ENCODE peak calls at places on chromosomes 3 and 15, in six cellular contexts. U is vagina, O is A549, B is NB4, N is sigmoid colon, H is GM12892. P is an unnamed sample.

GRCh38 chr3:154584041-154584440 is 154.1 kb upstream of the GPR149 start:
- DNase-seq in U (no peak), N (no peak), B (no peak), H (no peak), O (peak; percentile 12), P (no peak)

GRCh38 chr3:23086366-23086765 is 116.8 kb upstream of the UBE2E2 start:
- DNase-seq in N (no peak), U (no peak), B (no peak), H (no peak), O (no peak), P (no peak)

GRCh38 chr3:149646181-149646766 is 11.6 kb downstream of the WWTR1 start:
- DNase-seq in N (no peak), H (no peak), O (no peak), U (no peak), B (no peak), P (no peak)

GRCh38 chr15:100101389-100102089 is 240.2 kb downstream of the ADAMTS17 start:
- DNase-seq in U (no peak), H (no peak), O (no peak), N (peak; percentile 59), B (no peak), P (no peak)

GRCh38 chr3:69761896-69762789 is 22.9 kb downstream of the MITF start:
- DNase-seq in H (no peak), B (no peak), N (no peak), U (no peak), O (peak; percentile 61), P (no peak)

GRCh38 chr3:73552700-73553099 is 72.0 kb downstream of the PDZRN3 start:
- DNase-seq in O (no peak), H (no peak), N (no peak), B (no peak), U (no peak), P (no peak)

GRCh38 chr3:19427417-19428149 is 279.3 kb downstream of the KCNH8 start:
- DNase-seq in N (no peak), H (no peak), O (no peak), U (no peak), B (no peak), P (no peak)

GRCh38 chr15:77907824-77908751 is 169.4 kb downstream of the TBC1D2B start:
- DNase-seq in N (peak; percentile 57), O (no peak), B (peak; percentile 85), U (peak; percentile 64), H (no peak), P (peak; percentile 83)

GRCh38 chr3:127073931-127074820 is 91.3 kb downstream of the PLXNA1 start:
- DNase-seq in U (no peak), H (no peak), O (no peak), N (peak; percentile 47), B (peak; percentile 7), P (no peak)

GRCh38 chr3:45088959-45089358 is 57.2 kb downstream of the CDCP1 start:
- DNase-seq in N (no peak), O (no peak), U (no peak), H (no peak), B (no peak), P (no peak)

GRCh38 chr15:35306361-35306981 is 221.4 kb upstream of the NANOGP8 start:
- DNase-seq in H (no peak), N (no peak), B (no peak), U (no peak), O (peak; percentile 65), P (peak; percentile 58)

GRCh38 chr3:48023377-48023776 is 7.2 kb upstream of the MAP4 start:
- DNase-seq in N (no peak), U (no peak), O (no peak), H (no peak), B (no peak), P (no peak)

GRCh38 chr3:9183811-9184463 is 65.5 kb downstream of the SRGAP3 start:
- DNase-seq in O (no peak), H (no peak), N (no peak), B (no peak), U (no peak), P (no peak)

GRCh38 chr3:153026026-153026425 is 136.0 kb upstream of the RAP2B start:
- DNase-seq in N (no peak), B (peak; percentile 47), O (peak; percentile 49), H (no peak), U (no peak), P (no peak)

GRCh38 chr15:89087830-89088604 is at the start of gene ABHD2:
- DNase-seq in O (peak; percentile 100), B (peak; percentile 100), H (peak; percentile 86), U (peak; percentile 100), N (peak; percentile 100), P (peak; percentile 99)
- TF ChIP-seq POLR2A in O (peak; percentile 70), B (peak; percentile 65), H (peak; percentile 62), U (peak; percentile 82), N (peak; percentile 87), P (peak; percentile 85)

GRCh38 chr3:40901298-40901697 is 298.0 kb upstream of the CTNNB1 start:
- DNase-seq in N (no peak), U (no peak), H (no peak), O (no peak), B (no peak), P (no peak)
- TF ChIP-seq POLR2A in N (no peak), U (no peak), H (no peak), O (no peak), B (no peak), P (no peak)

DNA sequence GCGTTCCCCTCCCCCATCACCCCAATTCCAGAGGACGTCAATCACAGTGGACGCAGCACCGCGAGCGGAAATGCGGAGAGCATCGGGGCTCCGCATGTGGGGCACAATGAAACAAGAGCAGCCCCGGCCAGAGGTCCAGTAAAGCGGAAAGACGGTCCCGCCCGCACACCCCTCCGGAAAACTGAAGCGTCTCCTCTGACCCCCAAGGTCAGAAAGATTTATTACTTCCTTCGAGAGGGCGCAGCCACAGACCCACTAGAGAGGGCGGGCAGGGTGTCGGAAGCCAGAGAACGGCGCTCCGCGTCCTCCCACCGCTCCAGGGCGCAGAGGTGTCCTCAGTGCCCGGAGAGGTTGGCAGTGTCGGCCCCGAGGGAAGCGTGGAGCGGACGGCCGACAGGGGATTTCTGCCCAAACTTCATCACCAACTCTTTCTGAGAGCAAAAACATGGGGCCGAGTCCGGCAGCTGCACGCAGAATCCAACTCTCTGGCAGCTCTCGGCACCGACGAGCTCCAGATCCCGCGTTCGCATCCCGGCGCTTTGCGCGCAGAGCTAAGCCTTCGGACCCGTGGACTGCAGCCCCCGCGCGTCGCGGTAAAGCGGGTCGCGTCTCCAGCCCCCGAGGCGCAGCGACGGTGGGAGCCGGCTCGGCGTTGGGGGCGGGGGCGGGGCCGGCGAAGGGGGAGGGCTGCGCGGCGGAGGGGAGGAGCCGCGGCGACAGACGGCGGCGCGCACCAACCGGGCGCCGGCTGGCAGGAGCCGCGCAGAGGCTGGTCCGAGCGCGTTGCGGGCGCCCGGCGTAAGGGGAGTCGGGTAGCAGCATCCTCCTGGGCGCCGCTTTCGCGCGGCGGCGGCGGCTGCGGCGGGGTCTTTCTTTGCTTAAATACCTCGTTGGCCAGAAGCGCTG is at the start of gene CHST2:
- DNase-seq in O (peak; percentile 64), B (peak; percentile 82), H (peak; percentile 87), N (peak; percentile 67), U (no peak), P (peak; percentile 69)
- TF ChIP-seq POLR2A in O (no peak), B (peak; percentile 21), H (peak; percentile 75), N (no peak), U (peak; percentile 40), P (no peak)

GRCh38 chr3:114057011-114057347 is 442 bp downstream of the QTRT2 start:
- DNase-seq in O (no peak), U (no peak), N (no peak), H (no peak), B (no peak), P (no peak)

GRCh38 chr3:114060906-114061655 is 4.5 kb downstream of the QTRT2 start:
- DNase-seq in N (no peak), H (no peak), O (no peak), B (no peak), U (no peak), P (no peak)

GRCh38 chr3:114058646-114059045 is 2.1 kb downstream of the QTRT2 start:
- DNase-seq in B (no peak), H (no peak), O (no peak), U (no peak), N (no peak), P (no peak)

GRCh38 chr3:114052216-114052615 is 4.1 kb downstream of the CCDC191 start:
- DNase-seq in N (no peak), O (no peak), U (no peak), H (no peak), B (no peak), P (no peak)

DNA sequence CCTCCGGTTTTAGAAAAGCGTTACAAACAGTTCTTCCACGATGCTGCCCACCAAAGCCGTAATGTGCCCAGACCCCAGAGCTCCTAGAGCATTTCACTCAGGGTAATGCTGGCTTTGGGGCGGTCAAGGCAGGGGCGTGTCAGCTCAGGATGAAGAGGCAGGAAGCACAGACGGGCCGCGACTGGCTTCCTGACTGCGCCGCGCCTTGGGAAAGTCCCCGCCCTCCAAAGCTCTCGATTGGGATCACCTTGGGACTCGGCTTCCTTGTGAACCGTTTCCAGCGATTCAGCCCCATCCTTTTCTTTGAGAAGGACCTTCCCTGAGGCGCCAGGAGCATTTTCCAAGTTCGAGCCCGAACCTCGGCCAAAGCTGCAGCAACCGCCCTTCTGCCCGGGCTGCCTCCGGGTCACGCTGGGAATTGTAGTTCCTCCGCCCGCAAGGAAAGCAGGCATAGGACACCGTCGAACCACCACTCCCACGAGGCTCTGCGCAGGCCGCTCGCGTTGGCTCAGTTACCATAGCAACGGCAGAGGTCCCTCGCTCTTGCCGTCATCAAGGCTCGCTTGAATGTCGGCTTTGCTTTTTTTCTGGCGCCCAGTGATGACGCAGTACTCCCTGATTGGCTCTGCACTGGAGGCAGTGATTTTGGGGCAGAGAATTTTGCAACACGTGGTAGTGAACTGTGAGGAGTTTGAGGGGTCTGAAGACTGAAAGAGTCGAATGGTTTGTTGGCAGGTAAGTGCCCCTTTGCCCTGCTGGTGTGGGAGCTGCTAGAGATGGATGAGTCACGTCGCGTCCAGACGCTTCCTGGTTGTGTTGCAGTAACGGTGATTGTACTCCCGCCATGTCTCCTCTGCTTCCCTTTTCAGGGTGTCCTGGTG is at the start of the genes CCDC191 and QTRT2:
- DNase-seq in B (peak; percentile 99), U (peak; percentile 99), O (peak; percentile 99), H (peak; percentile 69), N (peak; percentile 99), P (peak; percentile 96)
- TF ChIP-seq POLR2A in B (peak; percentile 44), U (no peak), O (peak; percentile 71), H (peak; percentile 43), N (no peak), P (no peak)

DNA sequence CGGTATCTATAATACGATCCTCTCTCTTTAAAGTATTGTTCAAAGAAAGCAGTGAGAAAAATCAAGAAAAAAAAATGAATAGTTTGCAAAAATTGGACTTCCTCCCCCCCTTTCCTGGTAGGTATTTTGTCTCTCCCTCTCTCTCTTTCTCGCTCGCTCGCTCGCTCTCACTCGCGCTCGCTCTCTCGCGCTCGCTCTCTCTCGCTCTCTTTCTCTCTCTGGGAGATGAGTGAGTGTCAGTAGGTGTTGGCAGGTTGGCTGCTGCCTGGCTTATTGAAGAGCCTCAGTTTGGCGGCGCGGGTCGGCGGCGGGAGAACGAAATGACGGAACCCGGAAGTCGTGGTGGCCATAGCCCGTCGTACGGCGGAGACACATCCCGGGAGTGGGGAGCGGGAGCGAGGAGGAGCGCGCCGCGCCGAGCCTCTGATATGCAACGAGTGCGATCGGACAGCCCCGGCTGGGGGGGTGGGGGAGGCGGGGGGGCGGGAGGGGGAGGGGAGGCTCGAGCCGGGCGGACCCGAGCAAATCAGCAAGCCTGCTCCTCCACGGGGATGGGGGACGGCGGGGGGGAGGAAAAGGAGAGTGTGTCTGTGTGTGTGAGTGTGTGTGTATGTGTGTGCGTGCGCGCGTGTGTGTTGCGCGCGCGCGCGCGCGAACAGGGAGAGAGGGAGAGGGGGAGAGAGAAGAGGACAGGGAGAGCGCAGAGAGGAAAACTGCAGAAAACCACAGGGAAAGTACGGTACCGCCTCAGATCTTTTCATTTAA is at the start of gene MEIS2:
- DNase-seq in B (peak; percentile 82), N (peak; percentile 98), O (peak; percentile 93), U (no peak), H (peak; percentile 63), P (peak; percentile 85)
- TF ChIP-seq POLR2A in B (peak; percentile 21), N (peak; percentile 50), O (peak; percentile 65), U (peak; percentile 38), H (peak; percentile 88), P (no peak)

GRCh38 chr3:52357151-52358080 is 41.3 kb downstream of the DNAH1 start:
- DNase-seq in H (no peak), N (no peak), B (no peak), O (no peak), U (no peak), P (no peak)
- TF ChIP-seq POLR2A in H (no peak), N (no peak), B (no peak), O (no peak), U (no peak), P (no peak)

P was measured in Peyer's patch.